ENCODE peak calls at places on chromosomes 6 and 20, in seven cellular contexts. One of them, this sample, is unnamed.

GRCh38 chr20:37567671-37568588 is 40.3 kb upstream of the BLCAP start:
- DNase-seq in astrocyte of the cerebellum: no peak
- DNase-seq in heart right ventricle: no peak
- DNase-seq in OCI-LY7: no peak
- DNase-seq in A172: no peak
- DNase-seq in stimulated activated CD8-positive, alpha-beta memory T cell treated with anti-CD3 and anti-CD28 coated beads, Interleukin-2, amount 100 ng/mL, for 48 hours: no peak
- DNase-seq in SK-MEL-5: no peak
- DNase-seq in this sample: no peak

GRCh38 chr6:2469428-2469827 is 224.0 kb upstream of the GMDS start:
- DNase-seq in SK-MEL-5: no peak
- DNase-seq in A172: no peak
- DNase-seq in heart right ventricle: no peak
- DNase-seq in OCI-LY7: no peak
- DNase-seq in astrocyte of the cerebellum: no peak
- DNase-seq in stimulated activated CD8-positive, alpha-beta memory T cell treated with anti-CD3 and anti-CD28 coated beads, Interleukin-2, amount 100 ng/mL, for 48 hours: no peak
- DNase-seq in this sample: no peak

GRCh38 chr6:156994215-156995076 is 217.3 kb downstream of the ARID1B start:
- DNase-seq in SK-MEL-5: no peak
- DNase-seq in astrocyte of the cerebellum: no peak
- DNase-seq in OCI-LY7: no peak
- DNase-seq in heart right ventricle: peak
- DNase-seq in stimulated activated CD8-positive, alpha-beta memory T cell treated with anti-CD3 and anti-CD28 coated beads, Interleukin-2, amount 100 ng/mL, for 48 hours: no peak
- DNase-seq in A172: no peak
- DNase-seq in this sample: no peak

GRCh38 chr20:23752019-23752418 is 1.3 kb upstream of the CST1 start:
- DNase-seq in heart right ventricle: no peak
- DNase-seq in astrocyte of the cerebellum: no peak
- DNase-seq in SK-MEL-5: no peak
- DNase-seq in OCI-LY7: no peak
- DNase-seq in A172: no peak
- DNase-seq in stimulated activated CD8-positive, alpha-beta memory T cell treated with anti-CD3 and anti-CD28 coated beads, Interleukin-2, amount 100 ng/mL, for 48 hours: no peak
- DNase-seq in this sample: no peak

GRCh38 chr6:112232845-112233256 is 21.5 kb downstream of the LAMA4 start:
- DNase-seq in SK-MEL-5: no peak
- DNase-seq in astrocyte of the cerebellum: peak
- DNase-seq in OCI-LY7: no peak
- DNase-seq in A172: peak
- DNase-seq in stimulated activated CD8-positive, alpha-beta memory T cell treated with anti-CD3 and anti-CD28 coated beads, Interleukin-2, amount 100 ng/mL, for 48 hours: no peak
- DNase-seq in heart right ventricle: peak
- DNase-seq in this sample: no peak

GRCh38 chr6:97060254-97060653 is 135.7 kb downstream of the KLHL32 start:
- DNase-seq in astrocyte of the cerebellum: no peak
- DNase-seq in OCI-LY7: no peak
- DNase-seq in A172: no peak
- DNase-seq in heart right ventricle: no peak
- DNase-seq in stimulated activated CD8-positive, alpha-beta memory T cell treated with anti-CD3 and anti-CD28 coated beads, Interleukin-2, amount 100 ng/mL, for 48 hours: no peak
- DNase-seq in SK-MEL-5: no peak
- DNase-seq in this sample: no peak

GRCh38 chr20:8656335-8656734 is 412.6 kb upstream of the PLCB4 start:
- DNase-seq in OCI-LY7: no peak
- DNase-seq in astrocyte of the cerebellum: no peak
- DNase-seq in heart right ventricle: peak
- DNase-seq in SK-MEL-5: peak
- DNase-seq in stimulated activated CD8-positive, alpha-beta memory T cell treated with anti-CD3 and anti-CD28 coated beads, Interleukin-2, amount 100 ng/mL, for 48 hours: no peak
- DNase-seq in A172: no peak
- DNase-seq in this sample: no peak

GRCh38 chr20:3563113-3563512 is 92.3 kb downstream of the ATRN start:
- DNase-seq in A172: no peak
- DNase-seq in astrocyte of the cerebellum: no peak
- DNase-seq in stimulated activated CD8-positive, alpha-beta memory T cell treated with anti-CD3 and anti-CD28 coated beads, Interleukin-2, amount 100 ng/mL, for 48 hours: no peak
- DNase-seq in SK-MEL-5: no peak
- DNase-seq in heart right ventricle: no peak
- DNase-seq in OCI-LY7: no peak
- DNase-seq in this sample: no peak

GRCh38 chr20:5511930-5512329 is 195.2 kb upstream of the PROKR2 start:
- DNase-seq in SK-MEL-5: no peak
- DNase-seq in OCI-LY7: no peak
- DNase-seq in A172: no peak
- DNase-seq in astrocyte of the cerebellum: no peak
- DNase-seq in stimulated activated CD8-positive, alpha-beta memory T cell treated with anti-CD3 and anti-CD28 coated beads, Interleukin-2, amount 100 ng/mL, for 48 hours: no peak
- DNase-seq in heart right ventricle: no peak
- DNase-seq in this sample: no peak

GRCh38 chr6:56851541-56852248 is 103.2 kb upstream of the BEND6 start:
- DNase-seq in A172: peak
- DNase-seq in stimulated activated CD8-positive, alpha-beta memory T cell treated with anti-CD3 and anti-CD28 coated beads, Interleukin-2, amount 100 ng/mL, for 48 hours: no peak
- DNase-seq in SK-MEL-5: peak
- DNase-seq in OCI-LY7: peak
- DNase-seq in astrocyte of the cerebellum: peak
- DNase-seq in heart right ventricle: peak
- DNase-seq in this sample: peak

GRCh38 chr6:110517601-110518280 is 41.3 kb upstream of the SLC22A16 start:
- DNase-seq in heart right ventricle: no peak
- DNase-seq in A172: no peak
- DNase-seq in SK-MEL-5: no peak
- DNase-seq in stimulated activated CD8-positive, alpha-beta memory T cell treated with anti-CD3 and anti-CD28 coated beads, Interleukin-2, amount 100 ng/mL, for 48 hours: no peak
- DNase-seq in astrocyte of the cerebellum: no peak
- DNase-seq in OCI-LY7: no peak
- DNase-seq in this sample: no peak

GRCh38 chr6:4021862-4022715 is 56.8 kb downstream of the FAM217A start:
- DNase-seq in heart right ventricle: no peak
- DNase-seq in stimulated activated CD8-positive, alpha-beta memory T cell treated with anti-CD3 and anti-CD28 coated beads, Interleukin-2, amount 100 ng/mL, for 48 hours: no peak
- DNase-seq in OCI-LY7: peak
- DNase-seq in A172: peak
- DNase-seq in astrocyte of the cerebellum: no peak
- DNase-seq in SK-MEL-5: peak
- DNase-seq in this sample: no peak

GRCh38 chr6:40510442-40510841 is 76.7 kb downstream of the LRFN2 start:
- DNase-seq in stimulated activated CD8-positive, alpha-beta memory T cell treated with anti-CD3 and anti-CD28 coated beads, Interleukin-2, amount 100 ng/mL, for 48 hours: no peak
- DNase-seq in SK-MEL-5: no peak
- DNase-seq in A172: no peak
- DNase-seq in astrocyte of the cerebellum: no peak
- DNase-seq in heart right ventricle: no peak
- DNase-seq in OCI-LY7: no peak
- DNase-seq in this sample: no peak

GRCh38 chr6:112029045-112029822 is 24.7 kb upstream of the CCN6 start:
- DNase-seq in heart right ventricle: peak
- DNase-seq in OCI-LY7: peak
- DNase-seq in SK-MEL-5: peak
- DNase-seq in astrocyte of the cerebellum: peak
- DNase-seq in stimulated activated CD8-positive, alpha-beta memory T cell treated with anti-CD3 and anti-CD28 coated beads, Interleukin-2, amount 100 ng/mL, for 48 hours: peak
- DNase-seq in A172: peak
- DNase-seq in this sample: peak

GRCh38 chr6:40721252-40721936 is 134.2 kb upstream of the LRFN2 start:
- DNase-seq in astrocyte of the cerebellum: no peak
- DNase-seq in OCI-LY7: no peak
- DNase-seq in A172: no peak
- DNase-seq in SK-MEL-5: no peak
- DNase-seq in stimulated activated CD8-positive, alpha-beta memory T cell treated with anti-CD3 and anti-CD28 coated beads, Interleukin-2, amount 100 ng/mL, for 48 hours: no peak
- DNase-seq in heart right ventricle: no peak
- DNase-seq in this sample: no peak

GRCh38 chr6:149185799-149186357 is 131.6 kb upstream of the TAB2 start:
- DNase-seq in A172: no peak
- DNase-seq in heart right ventricle: no peak
- DNase-seq in SK-MEL-5: no peak
- DNase-seq in stimulated activated CD8-positive, alpha-beta memory T cell treated with anti-CD3 and anti-CD28 coated beads, Interleukin-2, amount 100 ng/mL, for 48 hours: no peak
- DNase-seq in OCI-LY7: no peak
- DNase-seq in astrocyte of the cerebellum: no peak
- DNase-seq in this sample: no peak

GRCh38 chr6:53664623-53665022 is 933 bp downstream of the KLHL31 start:
- DNase-seq in astrocyte of the cerebellum: no peak
- DNase-seq in A172: no peak
- DNase-seq in OCI-LY7: no peak
- DNase-seq in heart right ventricle: peak
- DNase-seq in stimulated activated CD8-positive, alpha-beta memory T cell treated with anti-CD3 and anti-CD28 coated beads, Interleukin-2, amount 100 ng/mL, for 48 hours: no peak
- DNase-seq in SK-MEL-5: no peak
- DNase-seq in this sample: no peak

GRCh38 chr6:169864148-169865030 is 113.0 kb downstream of the ERMARD start:
- DNase-seq in heart right ventricle: no peak
- DNase-seq in stimulated activated CD8-positive, alpha-beta memory T cell treated with anti-CD3 and anti-CD28 coated beads, Interleukin-2, amount 100 ng/mL, for 48 hours: no peak
- DNase-seq in astrocyte of the cerebellum: no peak
- DNase-seq in OCI-LY7: peak
- DNase-seq in SK-MEL-5: no peak
- DNase-seq in A172: no peak
- DNase-seq in this sample: no peak

GRCh38 chr6:107243471-107243870 is 128.2 kb upstream of the BEND3 start:
- DNase-seq in stimulated activated CD8-positive, alpha-beta memory T cell treated with anti-CD3 and anti-CD28 coated beads, Interleukin-2, amount 100 ng/mL, for 48 hours: no peak
- DNase-seq in heart right ventricle: no peak
- DNase-seq in OCI-LY7: no peak
- DNase-seq in A172: no peak
- DNase-seq in SK-MEL-5: no peak
- DNase-seq in astrocyte of the cerebellum: no peak
- DNase-seq in this sample: no peak

GRCh38 chr6:11363881-11364576 is 131.6 kb upstream of the NEDD9 start:
- DNase-seq in OCI-LY7: no peak
- DNase-seq in A172: no peak
- DNase-seq in heart right ventricle: no peak
- DNase-seq in stimulated activated CD8-positive, alpha-beta memory T cell treated with anti-CD3 and anti-CD28 coated beads, Interleukin-2, amount 100 ng/mL, for 48 hours: peak
- DNase-seq in SK-MEL-5: no peak
- DNase-seq in astrocyte of the cerebellum: no peak
- DNase-seq in this sample: no peak

GRCh38 chr6:10429638-10430427 is 15.0 kb upstream of the TFAP2A start:
- DNase-seq in stimulated activated CD8-positive, alpha-beta memory T cell treated with anti-CD3 and anti-CD28 coated beads, Interleukin-2, amount 100 ng/mL, for 48 hours: no peak
- DNase-seq in A172: peak
- DNase-seq in astrocyte of the cerebellum: peak
- DNase-seq in heart right ventricle: no peak
- DNase-seq in SK-MEL-5: peak
- DNase-seq in OCI-LY7: peak
- DNase-seq in this sample: peak

GRCh38 chr20:41223112-41223511 is 85.8 kb downstream of the PLCG1 start:
- DNase-seq in heart right ventricle: no peak
- DNase-seq in SK-MEL-5: no peak
- DNase-seq in stimulated activated CD8-positive, alpha-beta memory T cell treated with anti-CD3 and anti-CD28 coated beads, Interleukin-2, amount 100 ng/mL, for 48 hours: no peak
- DNase-seq in astrocyte of the cerebellum: no peak
- DNase-seq in OCI-LY7: no peak
- DNase-seq in A172: no peak
- DNase-seq in this sample: no peak

GRCh38 chr6:39280247-39280731 is 33.9 kb downstream of the KCNK17 start:
- DNase-seq in A172: peak
- DNase-seq in astrocyte of the cerebellum: no peak
- DNase-seq in heart right ventricle: no peak
- DNase-seq in OCI-LY7: no peak
- DNase-seq in stimulated activated CD8-positive, alpha-beta memory T cell treated with anti-CD3 and anti-CD28 coated beads, Interleukin-2, amount 100 ng/mL, for 48 hours: no peak
- DNase-seq in SK-MEL-5: no peak
- DNase-seq in this sample: no peak

GRCh38 chr6:128118401-128118800 is 217.5 kb upstream of the THEMIS start:
- DNase-seq in stimulated activated CD8-positive, alpha-beta memory T cell treated with anti-CD3 and anti-CD28 coated beads, Interleukin-2, amount 100 ng/mL, for 48 hours: no peak
- DNase-seq in A172: no peak
- DNase-seq in SK-MEL-5: no peak
- DNase-seq in heart right ventricle: no peak
- DNase-seq in astrocyte of the cerebellum: peak
- DNase-seq in OCI-LY7: no peak
- DNase-seq in this sample: no peak

GRCh38 chr6:45394586-45395095 is 16.9 kb upstream of the SUPT3H start:
- DNase-seq in astrocyte of the cerebellum: no peak
- DNase-seq in stimulated activated CD8-positive, alpha-beta memory T cell treated with anti-CD3 and anti-CD28 coated beads, Interleukin-2, amount 100 ng/mL, for 48 hours: no peak
- DNase-seq in A172: no peak
- DNase-seq in SK-MEL-5: no peak
- DNase-seq in OCI-LY7: no peak
- DNase-seq in heart right ventricle: no peak
- DNase-seq in this sample: no peak

GRCh38 chr20:37379967-37380828 is 34.3 kb downstream of the SRC start:
- DNase-seq in stimulated activated CD8-positive, alpha-beta memory T cell treated with anti-CD3 and anti-CD28 coated beads, Interleukin-2, amount 100 ng/mL, for 48 hours: no peak
- DNase-seq in SK-MEL-5: no peak
- DNase-seq in OCI-LY7: no peak
- DNase-seq in A172: peak
- DNase-seq in astrocyte of the cerebellum: no peak
- DNase-seq in heart right ventricle: no peak
- DNase-seq in this sample: no peak

GRCh38 chr20:58447733-58448391 is 58.8 kb downstream of the VAPB start:
- DNase-seq in OCI-LY7: peak
- DNase-seq in heart right ventricle: no peak
- DNase-seq in SK-MEL-5: peak
- DNase-seq in A172: peak
- DNase-seq in astrocyte of the cerebellum: peak
- DNase-seq in stimulated activated CD8-positive, alpha-beta memory T cell treated with anti-CD3 and anti-CD28 coated beads, Interleukin-2, amount 100 ng/mL, for 48 hours: peak
- DNase-seq in this sample: peak

GRCh38 chr6:40485300-40485699 is 101.9 kb downstream of the LRFN2 start:
- DNase-seq in A172: no peak
- DNase-seq in OCI-LY7: no peak
- DNase-seq in heart right ventricle: no peak
- DNase-seq in astrocyte of the cerebellum: no peak
- DNase-seq in SK-MEL-5: no peak
- DNase-seq in stimulated activated CD8-positive, alpha-beta memory T cell treated with anti-CD3 and anti-CD28 coated beads, Interleukin-2, amount 100 ng/mL, for 48 hours: no peak
- DNase-seq in this sample: no peak

GRCh38 chr6:123804771-123805540 is 1.3 kb downstream of the NKAIN2 start:
- DNase-seq in stimulated activated CD8-positive, alpha-beta memory T cell treated with anti-CD3 and anti-CD28 coated beads, Interleukin-2, amount 100 ng/mL, for 48 hours: no peak
- DNase-seq in SK-MEL-5: no peak
- DNase-seq in A172: no peak
- DNase-seq in OCI-LY7: no peak
- DNase-seq in heart right ventricle: no peak
- DNase-seq in astrocyte of the cerebellum: no peak
- DNase-seq in this sample: peak

GRCh38 chr20:11544029-11544678 is 373.5 kb upstream of the BTBD3 start:
- DNase-seq in heart right ventricle: peak
- DNase-seq in A172: peak
- DNase-seq in stimulated activated CD8-positive, alpha-beta memory T cell treated with anti-CD3 and anti-CD28 coated beads, Interleukin-2, amount 100 ng/mL, for 48 hours: no peak
- DNase-seq in SK-MEL-5: peak
- DNase-seq in astrocyte of the cerebellum: peak
- DNase-seq in OCI-LY7: peak
- DNase-seq in this sample: peak

GRCh38 chr6:90098025-90098474 is 198.6 kb downstream of the BACH2 start:
- DNase-seq in astrocyte of the cerebellum: peak
- DNase-seq in OCI-LY7: no peak
- DNase-seq in SK-MEL-5: peak
- DNase-seq in A172: peak
- DNase-seq in heart right ventricle: peak
- DNase-seq in stimulated activated CD8-positive, alpha-beta memory T cell treated with anti-CD3 and anti-CD28 coated beads, Interleukin-2, amount 100 ng/mL, for 48 hours: no peak
- DNase-seq in this sample: peak